ENCODE peak calls at places on chromosomes 7 and 10, in seven cellular contexts. One of them, this sample, is unnamed.

GRCh38 chr7:45328397-45329080 is 170.9 kb downstream of the RAMP3 start:
- DNase-seq in IMR-90: no peak
- DNase-seq in A549: no peak
- DNase-seq in K562: no peak
- DNase-seq in H1: no peak
- DNase-seq in GM12878: no peak
- DNase-seq in HepG2: no peak
- DNase-seq in this sample: no peak

GRCh38 chr7:98877146-98877545 is 1.2 kb upstream of the TRRAP start:
- DNase-seq in IMR-90: no peak
- DNase-seq in A549: no peak
- DNase-seq in K562: no peak
- DNase-seq in H1: no peak
- DNase-seq in GM12878: no peak
- DNase-seq in HepG2: no peak
- DNase-seq in this sample: no peak

GRCh38 chr7:24756989-24757798 is at the start of gene GSDME:
- DNase-seq in IMR-90: peak; percentile 59
- DNase-seq in A549: peak; percentile 64
- DNase-seq in K562: peak; percentile 60
- DNase-seq in H1: no peak
- DNase-seq in GM12878: no peak
- DNase-seq in HepG2: peak; percentile 58
- DNase-seq in this sample: no peak

GRCh38 chr7:156993021-156993924 is 17.2 kb downstream of the MNX1 start:
- DNase-seq in IMR-90: no peak
- DNase-seq in A549: no peak
- DNase-seq in K562: no peak
- DNase-seq in H1: no peak
- DNase-seq in GM12878: no peak
- DNase-seq in HepG2: no peak
- DNase-seq in this sample: no peak

GRCh38 chr7:71752171-71752935 is 620.4 kb downstream of the GALNT17 start:
- DNase-seq in IMR-90: no peak
- DNase-seq in A549: peak; percentile 38
- DNase-seq in K562: peak; percentile 76
- DNase-seq in H1: peak; percentile 53
- DNase-seq in GM12878: no peak
- DNase-seq in HepG2: peak; percentile 4
- DNase-seq in this sample: no peak

GRCh38 chr10:95394161-95394880 is 103.5 kb upstream of the PDLIM1 start:
- DNase-seq in IMR-90: no peak
- DNase-seq in A549: peak; percentile 5
- DNase-seq in K562: peak; percentile 57
- DNase-seq in H1: no peak
- DNase-seq in GM12878: peak; percentile 55
- DNase-seq in HepG2: peak; percentile 20
- DNase-seq in this sample: peak; percentile 73

GRCh38 chr10:132163278-132163765 is 23.4 kb upstream of the DPYSL4 start:
- DNase-seq in IMR-90: no peak
- DNase-seq in A549: peak; percentile 75
- DNase-seq in K562: peak; percentile 85
- DNase-seq in H1: peak; percentile 73
- DNase-seq in GM12878: no peak
- DNase-seq in HepG2: peak; percentile 33
- DNase-seq in this sample: peak; percentile 79

GRCh38 chr7:66403562-66403961 is 198.4 kb downstream of the TPST1 start:
- DNase-seq in IMR-90: no peak
- DNase-seq in A549: no peak
- DNase-seq in K562: no peak
- DNase-seq in H1: no peak
- DNase-seq in GM12878: no peak
- DNase-seq in HepG2: no peak
- DNase-seq in this sample: no peak

GRCh38 chr7:28301148-28301641 is 111.1 kb upstream of the CREB5 start:
- DNase-seq in IMR-90: peak; percentile 51
- DNase-seq in A549: no peak
- DNase-seq in K562: no peak
- DNase-seq in H1: no peak
- DNase-seq in GM12878: no peak
- DNase-seq in HepG2: no peak
- DNase-seq in this sample: no peak

GRCh38 chr7:138669364-138669763 is 31.8 kb downstream of the SVOPL start:
- DNase-seq in IMR-90: no peak
- DNase-seq in A549: no peak
- DNase-seq in K562: no peak
- DNase-seq in H1: no peak
- DNase-seq in GM12878: no peak
- DNase-seq in HepG2: no peak
- DNase-seq in this sample: no peak

GRCh38 chr10:11345224-11346054 is 266.0 kb downstream of the USP6NL start:
- DNase-seq in IMR-90: no peak
- DNase-seq in A549: no peak
- DNase-seq in K562: no peak
- DNase-seq in H1: peak; percentile 51
- DNase-seq in GM12878: peak; percentile 27
- DNase-seq in HepG2: peak; percentile 4
- DNase-seq in this sample: peak; percentile 61

GRCh38 chr10:86168256-86168655 is 198.3 kb downstream of the GRID1 start:
- DNase-seq in IMR-90: no peak
- DNase-seq in A549: no peak
- DNase-seq in K562: no peak
- DNase-seq in H1: no peak
- DNase-seq in GM12878: no peak
- DNase-seq in HepG2: no peak
- DNase-seq in this sample: no peak

GRCh38 chr10:86169506-86170254 is 196.9 kb downstream of the GRID1 start:
- DNase-seq in IMR-90: no peak
- DNase-seq in A549: no peak
- DNase-seq in K562: no peak
- DNase-seq in H1: no peak
- DNase-seq in GM12878: no peak
- DNase-seq in HepG2: no peak
- DNase-seq in this sample: no peak

GRCh38 chr10:86172296-86172695 is 194.3 kb downstream of the GRID1 start:
- DNase-seq in IMR-90: no peak
- DNase-seq in A549: no peak
- DNase-seq in K562: no peak
- DNase-seq in H1: no peak
- DNase-seq in GM12878: no peak
- DNase-seq in HepG2: no peak
- DNase-seq in this sample: no peak

GRCh38 chr10:86169066-86169465 is 197.5 kb downstream of the GRID1 start:
- DNase-seq in IMR-90: no peak
- DNase-seq in A549: no peak
- DNase-seq in K562: no peak
- DNase-seq in H1: no peak
- DNase-seq in GM12878: no peak
- DNase-seq in HepG2: no peak
- DNase-seq in this sample: no peak

DNA sequence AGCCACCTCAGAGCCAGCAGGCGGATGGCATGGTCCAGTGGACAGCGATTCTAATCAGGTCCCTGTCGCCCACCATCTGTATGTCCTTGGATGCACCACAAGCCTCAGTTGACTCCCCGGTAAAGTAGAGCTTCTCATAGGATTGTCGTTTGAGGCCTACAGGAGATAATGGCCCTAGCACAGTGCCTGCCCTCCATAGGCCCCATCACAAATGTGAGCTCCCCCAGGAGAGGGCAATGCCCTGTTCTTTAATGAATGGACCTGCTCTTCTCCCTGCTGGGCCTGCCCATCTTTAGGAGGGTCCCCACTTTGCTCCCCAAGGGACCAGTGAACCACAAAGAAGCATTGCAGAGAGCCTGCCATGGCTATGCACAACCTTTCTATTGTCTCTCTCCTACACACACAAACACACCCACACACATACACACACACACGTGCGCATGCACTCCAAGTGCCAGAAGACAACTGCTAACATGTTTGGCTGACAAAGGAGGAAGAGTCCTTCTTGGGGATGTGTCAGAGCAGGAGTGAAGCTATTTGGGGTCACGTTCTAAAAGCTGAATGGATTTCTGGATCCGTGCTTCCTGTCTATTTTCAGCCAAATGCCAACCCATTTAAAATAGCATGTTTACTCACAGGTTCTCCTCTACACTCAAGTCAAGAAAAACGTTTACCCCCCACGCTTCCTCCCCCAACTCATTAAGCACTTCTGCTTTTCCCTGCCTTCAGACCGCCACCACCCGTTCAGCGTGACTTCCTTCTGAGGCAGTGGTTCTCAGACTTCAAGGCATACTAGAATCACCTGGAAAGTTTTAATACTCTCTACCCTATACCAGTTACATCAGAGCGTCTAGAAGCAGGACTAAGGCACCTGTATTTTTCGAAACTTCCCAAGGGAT is 196.1 kb downstream of the GRID1 start:
- DNase-seq in IMR-90: no peak
- DNase-seq in A549: no peak
- DNase-seq in K562: no peak
- DNase-seq in H1: no peak
- DNase-seq in GM12878: peak; percentile 25
- DNase-seq in HepG2: no peak
- DNase-seq in this sample: no peak
- TF ChIP-seq CEBPB in IMR-90: no peak
- TF ChIP-seq CEBPB in A549: no peak
- TF ChIP-seq CEBPB in K562: no peak
- TF ChIP-seq CEBPB in H1: no peak
- TF ChIP-seq CEBPB in GM12878: no peak
- TF ChIP-seq CEBPB in HepG2: no peak
- TF ChIP-seq CEBPB in this sample: no peak

GRCh38 chr10:119208553-119208940 is 1.2 kb downstream of the GRK5 start:
- DNase-seq in IMR-90: no peak
- DNase-seq in A549: no peak
- DNase-seq in K562: no peak
- DNase-seq in H1: no peak
- DNase-seq in GM12878: no peak
- DNase-seq in HepG2: no peak
- DNase-seq in this sample: no peak

GRCh38 chr10:119207713-119208552 is 562 bp downstream of the GRK5 start:
- DNase-seq in IMR-90: peak; percentile 62
- DNase-seq in A549: peak; percentile 29
- DNase-seq in K562: peak; percentile 14
- DNase-seq in H1: no peak
- DNase-seq in GM12878: no peak
- DNase-seq in HepG2: peak; percentile 65
- DNase-seq in this sample: no peak

GRCh38 chr10:119205926-119206602 is 1.3 kb upstream of the GRK5 start:
- DNase-seq in IMR-90: no peak
- DNase-seq in A549: peak; percentile 64
- DNase-seq in K562: peak; percentile 26
- DNase-seq in H1: no peak
- DNase-seq in GM12878: no peak
- DNase-seq in HepG2: peak; percentile 83
- DNase-seq in this sample: no peak

GRCh38 chr10:119207367-119207668 is at the start of gene GRK5:
- DNase-seq in IMR-90: peak; percentile 98
- DNase-seq in A549: peak; percentile 96
- DNase-seq in K562: peak; percentile 92
- DNase-seq in H1: peak; percentile 80
- DNase-seq in GM12878: peak; percentile 86
- DNase-seq in HepG2: peak; percentile 90
- DNase-seq in this sample: peak; percentile 93

DNA sequence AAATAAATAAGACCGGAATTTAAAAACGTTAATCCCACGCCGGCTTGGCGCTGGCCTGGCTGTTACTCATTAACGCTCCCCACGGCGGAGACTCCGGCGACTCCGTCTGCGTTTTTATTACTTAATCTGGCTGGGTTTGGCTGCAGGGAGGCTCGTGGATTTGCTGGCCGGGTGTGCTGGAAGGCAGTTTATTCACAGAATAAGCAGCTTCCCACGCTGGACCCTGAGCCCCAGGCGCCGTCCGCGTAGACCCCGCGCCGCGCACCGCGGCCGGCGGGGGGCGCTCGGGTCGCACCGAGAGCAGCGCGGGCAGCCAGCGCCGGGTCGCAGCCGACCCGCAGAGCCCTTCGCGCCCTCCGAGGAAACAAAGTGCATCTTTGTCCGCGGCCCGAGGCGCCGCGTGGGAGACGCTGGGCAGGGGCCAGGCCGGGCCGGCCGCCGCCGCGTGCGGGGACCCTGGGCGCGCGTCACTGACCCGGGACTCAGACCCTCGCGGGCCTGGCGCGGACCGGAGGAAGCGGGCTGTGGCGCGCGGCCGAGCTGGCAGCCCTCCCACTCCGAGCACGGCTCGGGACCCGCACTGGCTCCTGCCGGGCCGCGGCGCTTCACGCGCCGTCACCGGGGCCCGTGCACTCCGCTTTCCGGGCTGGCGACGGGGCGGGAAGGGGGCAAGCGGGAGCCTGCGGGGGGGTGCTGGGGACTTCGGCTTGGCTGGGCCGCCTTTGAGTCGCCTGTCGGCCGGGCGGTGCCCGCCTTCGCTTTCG is 586 bp upstream of the GRK5 start:
- DNase-seq in IMR-90: peak; percentile 59
- DNase-seq in A549: peak; percentile 81
- DNase-seq in K562: peak; percentile 74
- DNase-seq in H1: no peak
- DNase-seq in GM12878: no peak
- DNase-seq in HepG2: no peak
- DNase-seq in this sample: no peak
- TF ChIP-seq POLR2A in IMR-90: no peak
- TF ChIP-seq POLR2A in A549: peak; percentile 38
- TF ChIP-seq POLR2A in K562: no peak
- TF ChIP-seq POLR2A in H1: no peak
- TF ChIP-seq POLR2A in GM12878: no peak
- TF ChIP-seq POLR2A in HepG2: peak; percentile 73
- TF ChIP-seq POLR2A in this sample: peak; percentile 7

GRCh38 chr7:44057181-44057848 is 8.1 kb downstream of the PGAM2 start:
- DNase-seq in IMR-90: no peak
- DNase-seq in A549: no peak
- DNase-seq in K562: no peak
- DNase-seq in H1: no peak
- DNase-seq in GM12878: no peak
- DNase-seq in HepG2: no peak
- DNase-seq in this sample: no peak
- TF ChIP-seq CEBPB in IMR-90: no peak
- TF ChIP-seq CEBPB in A549: no peak
- TF ChIP-seq CEBPB in K562: no peak
- TF ChIP-seq CEBPB in H1: no peak
- TF ChIP-seq CEBPB in GM12878: no peak
- TF ChIP-seq CEBPB in HepG2: no peak
- TF ChIP-seq CEBPB in this sample: no peak

DNA sequence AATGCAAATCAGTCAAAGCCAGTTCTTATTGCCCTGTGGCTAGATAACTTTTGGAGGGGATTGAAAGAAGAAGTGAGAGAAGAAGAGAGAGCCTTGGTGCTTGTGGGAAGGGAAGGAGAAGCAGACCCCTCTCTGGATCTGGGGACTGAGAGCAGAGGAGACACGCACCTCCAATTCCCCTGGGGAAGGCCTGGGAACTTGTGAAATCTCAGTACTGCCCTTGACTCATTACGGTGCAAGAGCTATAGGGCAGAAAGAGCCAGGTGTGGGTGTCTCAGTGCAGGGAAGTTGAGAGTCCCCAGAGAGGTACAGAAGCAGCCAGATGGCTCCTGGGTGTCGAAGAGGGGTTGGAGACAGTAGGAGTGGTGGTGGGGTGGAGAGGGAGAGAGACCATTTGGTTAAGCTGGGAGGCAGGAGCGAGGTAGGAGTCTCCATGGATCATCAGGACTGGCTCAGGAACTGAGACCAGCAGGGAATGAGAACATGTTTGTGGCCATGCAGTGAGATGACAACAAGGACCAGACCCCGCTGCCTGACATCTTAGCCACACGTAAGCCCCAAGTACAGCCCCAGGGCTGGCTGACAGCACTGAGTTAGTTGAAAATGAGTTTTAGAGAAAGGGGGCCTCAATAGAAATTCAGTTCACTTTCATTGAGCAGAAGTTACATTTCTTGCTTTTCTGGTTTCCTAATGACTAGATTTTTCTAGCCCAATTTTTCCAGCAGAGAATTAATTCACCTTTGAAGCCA is 238.2 kb downstream of the BUB3 start:
- DNase-seq in IMR-90: no peak
- DNase-seq in A549: no peak
- DNase-seq in K562: no peak
- DNase-seq in H1: no peak
- DNase-seq in GM12878: peak; percentile 99
- DNase-seq in HepG2: no peak
- DNase-seq in this sample: no peak
- TF ChIP-seq POLR2A in IMR-90: no peak
- TF ChIP-seq POLR2A in A549: no peak
- TF ChIP-seq POLR2A in K562: no peak
- TF ChIP-seq POLR2A in H1: no peak
- TF ChIP-seq POLR2A in GM12878: peak; percentile 74
- TF ChIP-seq POLR2A in HepG2: no peak
- TF ChIP-seq POLR2A in this sample: no peak